ENCODE peak calls at places on chromosomes 11 and 22, in eight cellular contexts. A is psoas muscle; P is lung; W is Karpas-422; M is CD8-positive, alpha-beta memory T cell; D is kidney; F is fibroblast of lung; S is hepatocyte. U is an unnamed sample.

GRCh38 chr11:116224154-116224888 is 548.5 kb downstream of the BUD13 start:
- DNase-seq in F (peak; percentile 41), S (peak; percentile 64), M (peak; percentile 31), A (no peak), D (no peak), W (peak; percentile 64), P (peak; percentile 51), U (peak; percentile 45)

GRCh38 chr11:235180-235997 is 753 bp downstream of the SIRT3 start:
- DNase-seq in D (no peak), S (no peak), P (no peak), A (no peak), W (peak; percentile 74), F (peak; percentile 20), M (no peak), U (no peak)

GRCh38 chr11:94776351-94777321 is 8.5 kb downstream of the AMOTL1 start:
- DNase-seq in W (no peak), S (no peak), A (peak; percentile 66), F (peak; percentile 56), M (no peak), D (no peak), P (no peak), U (no peak)

GRCh38 chr11:17923213-17923612 is 89.6 kb downstream of the SERGEF start:
- DNase-seq in D (no peak), F (peak; percentile 15), P (no peak), M (no peak), S (peak; percentile 7), W (no peak), A (no peak), U (no peak)

GRCh38 chr22:20430641-20431519 is 6.7 kb downstream of the SCARF2 start:
- DNase-seq in A (peak; percentile 78), S (peak; percentile 80), F (peak; percentile 45), D (peak; percentile 82), W (no peak), P (no peak), M (peak; percentile 47), U (no peak)

GRCh38 chr22:50398698-50399648 is 55.8 kb downstream of the PPP6R2 start:
- DNase-seq in D (no peak), A (no peak), S (no peak), F (no peak), M (no peak), P (no peak), W (no peak), U (no peak)

GRCh38 chr11:62273284-62273683 is 3.3 kb downstream of the SCGB2A2 start:
- DNase-seq in D (no peak), W (no peak), S (no peak), M (no peak), A (no peak), P (no peak), F (no peak), U (no peak)

GRCh38 chr22:36002861-36003260 is 25.8 kb downstream of the RBFOX2 start:
- DNase-seq in M (no peak), A (no peak), W (no peak), S (no peak), P (no peak), D (no peak), F (no peak), U (no peak)

GRCh38 chr11:120532511-120533196 is 21.1 kb downstream of the GRIK4 start:
- DNase-seq in W (no peak), P (no peak), D (no peak), A (no peak), S (no peak), F (peak; percentile 62), M (no peak), U (no peak)

DNA sequence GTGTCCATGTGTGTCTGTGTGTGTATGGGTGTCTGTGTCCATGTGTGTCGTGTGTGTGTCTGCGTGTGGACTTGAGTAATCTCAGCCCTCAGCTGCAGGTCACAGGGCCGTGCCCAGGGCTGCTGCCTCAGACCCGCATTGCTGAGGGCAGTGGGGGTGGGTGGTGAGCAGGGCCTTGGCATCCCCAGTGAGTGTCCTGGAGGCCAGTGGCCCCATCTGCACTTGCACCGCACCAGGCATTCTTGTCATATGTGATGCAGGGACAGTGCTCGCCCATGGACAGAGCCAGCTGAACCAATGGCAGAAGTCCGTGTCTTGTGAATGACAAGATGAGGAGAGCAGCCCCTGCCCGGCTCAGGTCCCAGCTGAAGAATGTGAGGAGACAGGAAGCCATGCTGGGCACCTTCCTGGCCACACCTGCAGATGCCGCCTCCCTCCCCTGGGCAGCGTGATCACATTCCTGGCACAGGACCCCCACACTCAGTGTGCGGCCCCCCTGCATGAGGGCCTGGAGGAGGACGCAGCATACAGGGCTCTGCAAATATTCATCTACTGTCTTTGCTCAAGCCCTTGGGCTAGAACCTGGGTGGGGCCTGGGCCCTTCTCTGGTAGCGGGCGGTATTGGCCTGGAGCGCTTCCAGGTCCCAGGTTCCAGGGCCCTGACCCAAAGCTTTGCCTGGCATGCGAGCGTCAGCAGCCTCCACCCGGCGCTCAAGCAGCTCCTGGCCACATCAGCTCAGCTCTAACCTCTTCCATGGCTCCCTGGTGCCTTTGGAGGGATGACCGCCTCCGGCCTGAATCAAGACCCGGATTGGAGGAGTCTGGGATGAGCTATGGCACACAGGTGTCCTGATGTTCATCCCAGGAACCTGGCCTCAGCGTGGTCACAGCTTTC is 3.9 kb downstream of the ALDH3B2 start:
- DNase-seq in D (no peak), A (no peak), M (no peak), P (no peak), S (no peak), W (no peak), F (no peak), U (no peak)
- H3K4me3 ChIP-seq in D (no peak overlapping the region), A (no peak overlapping the region), M (no peak overlapping the region), P (no peak overlapping the region), S (no peak overlapping the region), W (no peak overlapping the region), F (no peak overlapping the region), U (no peak overlapping the region)

GRCh38 chr11:76769071-76769560 is 14.0 kb upstream of the TSKU start:
- DNase-seq in S (no peak), P (no peak), A (no peak), D (no peak), F (peak; percentile 31), M (no peak), W (no peak), U (no peak)

GRCh38 chr11:76772100-76772782 is 10.9 kb upstream of the TSKU start:
- DNase-seq in M (no peak), A (no peak), D (no peak), S (peak; percentile 65), F (peak; percentile 50), W (no peak), P (no peak), U (no peak)

GRCh38 chr11:76771446-76772099 is 11.6 kb upstream of the TSKU start:
- DNase-seq in M (no peak), D (no peak), P (no peak), F (no peak), S (no peak), W (no peak), A (no peak), U (no peak)

GRCh38 chr11:76769645-76770586 is 13.2 kb upstream of the TSKU start:
- DNase-seq in F (peak; percentile 61), W (no peak), P (no peak), D (peak; percentile 82), A (no peak), M (no peak), S (peak; percentile 85), U (no peak)

DNA sequence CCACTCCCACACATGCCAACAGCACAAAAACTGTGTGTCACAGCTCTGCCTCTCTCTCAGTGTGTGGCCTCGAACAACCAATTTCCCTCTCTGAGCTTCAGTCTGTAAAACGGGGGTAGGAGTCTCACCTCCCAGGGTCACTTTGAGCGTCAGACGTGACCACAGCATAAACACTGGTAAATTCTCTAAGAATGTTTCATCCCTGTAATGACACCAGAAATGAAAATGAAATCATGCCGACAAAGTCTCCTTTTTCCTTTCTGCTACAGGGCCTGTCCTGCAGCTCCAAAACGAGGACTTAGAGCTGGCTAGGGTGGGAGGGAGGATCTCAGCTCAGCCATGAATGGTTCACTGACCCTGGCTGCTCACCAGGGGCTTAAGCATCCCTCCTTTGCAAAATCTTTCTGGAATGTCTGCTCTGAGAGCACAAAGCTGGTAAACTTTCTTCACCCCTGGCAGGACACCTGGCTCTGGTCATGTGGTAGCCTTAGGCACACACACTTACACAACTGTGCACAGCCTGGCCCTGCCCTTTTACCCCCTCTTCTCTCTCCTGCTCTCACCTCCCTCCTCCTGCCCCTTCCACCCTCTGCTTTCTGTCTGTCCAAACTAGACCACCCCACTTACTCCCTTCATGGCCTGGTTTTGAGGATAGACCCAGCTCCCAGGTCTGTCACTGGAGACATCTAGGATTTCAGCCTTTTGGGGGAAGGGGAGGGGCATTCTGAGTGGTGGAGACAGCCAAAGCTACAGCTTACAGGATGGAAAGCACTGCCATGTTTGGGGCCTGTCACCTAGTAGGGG is 12.3 kb upstream of the TSKU start:
- DNase-seq in D (no peak), F (peak; percentile 97), M (no peak), A (peak; percentile 85), W (no peak), S (peak; percentile 65), P (no peak), U (no peak)
- H3K4me1 ChIP-seq in D (peaks cover 52% of the 10 kb centered on the region), F (peaks cover 20% of the 10 kb centered on the region), M (peaks cover 14% of the 10 kb centered on the region), A (peaks cover 30% of the 10 kb centered on the region), W (no peaks in the 10 kb centered on the region), S (peaks cover 58% of the 10 kb centered on the region), P (peaks cover 7% of the 10 kb centered on the region), U (peaks cover 3% of the 10 kb centered on the region)

GRCh38 chr11:55806248-55806647 is 4.9 kb upstream of the OR5L1 start:
- DNase-seq in D (no peak), M (no peak), S (no peak), W (no peak), P (no peak), A (no peak), F (no peak), U (no peak)

GRCh38 chr11:55811067-55811466 is at the start of gene OR5L1:
- DNase-seq in W (no peak), A (no peak), F (no peak), P (no peak), M (no peak), S (no peak), D (no peak), U (no peak)
- H3K9me3 ChIP-seq in W (peaks cover 18% of the 10 kb centered on the region), A (no peaks in the 10 kb centered on the region), F (no peaks in the 10 kb centered on the region), P (peaks cover 10% of the 10 kb centered on the region), M (no peaks in the 10 kb centered on the region), S (no peaks in the 10 kb centered on the region), D (no peaks in the 10 kb centered on the region), U (no peaks in the 10 kb centered on the region)

GRCh38 chr11:74310857-74311256 is 583 bp downstream of the P4HA3 start:
- DNase-seq in M (no peak), P (no peak), F (no peak), W (no peak), D (no peak), A (no peak), S (no peak), U (no peak)
- H3K4me3 ChIP-seq in M (peak overlapping the region; percentile 23), P (peak overlapping the region; percentile 38), F (peak overlapping the region; percentile 60), W (no peak overlapping the region), D (peak overlapping the region; percentile 21), A (peak overlapping the region; percentile 76), S (peak overlapping the region; percentile 39), U (no peak overlapping the region)

DNA sequence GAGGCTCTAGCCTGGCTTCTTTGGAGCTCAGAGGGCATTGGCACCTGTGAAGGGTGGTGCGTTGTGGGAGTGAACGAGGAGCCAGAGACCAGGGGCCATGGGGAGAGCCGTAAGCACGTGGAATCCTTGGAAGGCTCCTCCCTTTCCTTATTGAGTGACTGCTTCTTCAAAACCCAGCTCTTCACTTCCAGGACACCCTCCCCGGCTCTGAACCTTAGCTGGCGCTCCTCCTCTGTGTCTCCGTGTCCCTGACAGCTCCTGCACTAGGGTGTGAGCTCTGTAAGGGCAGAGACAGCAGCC is 26.3 kb downstream of the POLR3H start:
- DNase-seq in A (no peak), D (no peak), W (no peak), S (no peak), M (no peak), P (no peak), F (no peak), U (no peak)
- H3K4me1 ChIP-seq in A (peaks cover 40% of the 10 kb centered on the region), D (peaks cover 12% of the 10 kb centered on the region), W (peaks cover 14% of the 10 kb centered on the region), S (peaks cover 11% of the 10 kb centered on the region), M (no peaks in the 10 kb centered on the region), P (no peaks in the 10 kb centered on the region), F (peaks cover 2% of the 10 kb centered on the region), U (no peaks in the 10 kb centered on the region)

U was measured in OCI-LY7.